ENCODE peak calls at places on chromosomes 12 and 14, in five cellular contexts. Y is GM12878, Q is A549, L is K562, C is HepG2. K is an unnamed sample.

GRCh38 chr14:100652739-100653138 is 65.5 kb upstream of the BEGAIN start:
- DNase-seq in Y (no peak), L (no peak), Q (no peak), C (no peak), K (no peak)

GRCh38 chr12:12505544-12506501 is 56.8 kb downstream of the DUSP16 start:
- DNase-seq in Q (no peak), C (peak; percentile 53), Y (peak; percentile 94), L (peak; percentile 35), K (no peak)

GRCh38 chr14:68627868-68628604 is 164.8 kb downstream of the ZFP36L1 start:
- DNase-seq in C (no peak), Q (no peak), Y (no peak), L (no peak), K (peak; percentile 87)

GRCh38 chr12:11707535-11707934 is 58.1 kb downstream of the ETV6 start:
- DNase-seq in Y (no peak), C (no peak), Q (no peak), L (no peak), K (no peak)

GRCh38 chr12:45235087-45236025 is 19.5 kb downstream of the ANO6 start:
- DNase-seq in Q (peak; percentile 45), C (peak; percentile 16), Y (no peak), L (no peak), K (peak; percentile 77)

GRCh38 chr14:30908826-30909225 is 34.5 kb downstream of the COCH start:
- DNase-seq in L (no peak), C (no peak), Y (no peak), Q (no peak), K (no peak)

GRCh38 chr12:54959291-54960018 is 25.1 kb downstream of the TESPA1 start:
- DNase-seq in Y (peak; percentile 46), C (no peak), L (no peak), Q (no peak), K (no peak)

GRCh38 chr12:64656429-64656828 is 46.1 kb downstream of the RASSF3 start:
- DNase-seq in Q (no peak), Y (no peak), C (peak; percentile 90), L (no peak), K (no peak)

GRCh38 chr14:55752580-55753365 is 172.8 kb downstream of the KTN1 start:
- DNase-seq in C (no peak), Y (no peak), L (no peak), Q (peak; percentile 19), K (peak; percentile 75)

GRCh38 chr12:115763982-115764621 is 513.4 kb downstream of the MED13L start:
- DNase-seq in C (peak; percentile 59), L (peak; percentile 17), Y (no peak), Q (no peak), K (no peak)

DNA sequence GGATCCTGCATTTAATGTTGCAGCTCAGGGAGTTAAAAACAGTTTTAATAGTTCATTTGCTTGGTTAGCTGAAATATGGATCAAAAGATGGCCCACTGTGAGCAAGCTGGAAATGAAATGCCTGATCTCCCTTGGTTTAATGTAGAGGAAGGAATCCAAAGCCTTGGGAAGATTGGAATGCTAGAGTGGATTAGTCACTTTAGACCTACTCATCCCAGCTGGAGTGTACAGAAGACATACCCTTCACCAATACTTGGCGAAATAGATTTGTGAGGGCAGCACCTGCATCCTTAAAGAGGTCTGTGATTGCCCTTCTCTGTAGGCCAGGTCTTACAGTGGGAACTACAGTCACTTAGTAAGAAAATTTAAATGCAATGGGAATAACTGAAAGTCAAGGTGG is 58.0 kb upstream of the KRAS start:
- DNase-seq in Y (no peak), Q (no peak), L (no peak), C (no peak), K (no peak)
- TF ChIP-seq JUNB in Y (no peak), Q (no peak), L (no peak), C (no peak), K (no peak)

GRCh38 chr14:59895721-59896120 is 24.2 kb upstream of the LRRC9 start:
- DNase-seq in C (no peak), Q (no peak), Y (no peak), L (no peak), K (no peak)
- H3K27ac ChIP-seq in C (no peak overlapping the region), Q (no peak overlapping the region), Y (no peak overlapping the region), L (no peak overlapping the region), K (no peak overlapping the region)

DNA sequence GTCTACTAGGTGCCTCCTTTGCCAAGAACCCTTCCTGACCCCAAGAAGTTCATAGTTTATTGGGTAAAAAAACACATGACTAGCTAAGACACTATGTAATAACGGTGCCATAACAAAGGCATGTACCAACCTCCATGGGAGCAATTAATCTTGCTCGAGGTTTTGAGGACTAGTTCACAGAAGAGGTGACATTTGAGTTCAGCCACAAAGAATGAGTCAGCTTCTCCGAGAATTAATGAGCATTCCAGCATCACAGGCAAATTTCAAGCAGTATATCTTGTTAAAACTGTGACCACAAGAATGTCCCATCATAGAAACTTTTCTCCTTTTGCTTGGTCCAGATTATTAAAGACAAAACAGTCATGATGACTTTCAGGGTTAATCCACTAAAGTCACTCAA is 113.0 kb upstream of the RAP1B start:
- DNase-seq in L (peak; percentile 33), Q (no peak), C (no peak), Y (peak; percentile 50), K (no peak)
- TF ChIP-seq JUNB in L (no peak), Q (no peak), C (no peak), Y (no peak), K (no peak)

GRCh38 chr12:123242083-123242904 is 9.1 kb downstream of the MTRFR start:
- DNase-seq in L (no peak), C (no peak), Q (no peak), Y (no peak), K (no peak)
- H3K27ac ChIP-seq in L (no peak overlapping the region), C (peak overlapping the region; percentile 3), Q (no peak overlapping the region), Y (peak overlapping the region; percentile 27), K (no peak overlapping the region)

DNA sequence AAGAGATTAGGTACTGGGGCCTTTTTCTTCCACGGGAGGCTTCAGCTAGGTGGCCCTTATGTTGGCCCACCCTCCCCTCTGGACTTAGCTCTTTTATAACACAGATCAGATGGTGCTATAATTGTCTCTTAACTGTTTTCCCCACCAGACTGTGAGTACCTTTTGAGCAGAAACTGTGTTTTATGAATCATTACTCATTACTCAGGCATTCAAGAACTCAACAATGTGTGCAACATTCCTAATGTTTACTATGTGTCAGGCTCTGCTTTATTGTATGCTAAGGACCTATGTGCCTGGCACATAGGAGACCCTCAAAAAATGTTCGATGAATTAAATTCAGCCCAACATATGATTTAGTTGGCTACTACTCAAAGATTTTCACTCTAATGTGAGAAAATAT is 113.2 kb downstream of the RMST start:
- DNase-seq in Y (no peak), Q (no peak), C (peak; percentile 43), L (no peak), K (no peak)
- TF ChIP-seq JUNB in Y (no peak), Q (no peak), C (no peak), L (no peak), K (no peak)

GRCh38 chr12:88923631-88924030 is 343.4 kb upstream of the KITLG start:
- DNase-seq in Y (no peak), C (no peak), Q (no peak), L (no peak), K (no peak)

GRCh38 chr12:88924162-88924561 is 343.9 kb upstream of the KITLG start:
- DNase-seq in Q (no peak), L (no peak), Y (no peak), C (no peak), K (no peak)

GRCh38 chr12:88922816-88923215 is 342.5 kb upstream of the KITLG start:
- DNase-seq in Q (no peak), C (no peak), Y (no peak), L (no peak), K (no peak)

GRCh38 chr12:88921890-88922532 is 341.7 kb upstream of the KITLG start:
- DNase-seq in L (no peak), Q (no peak), C (no peak), Y (no peak), K (no peak)

DNA sequence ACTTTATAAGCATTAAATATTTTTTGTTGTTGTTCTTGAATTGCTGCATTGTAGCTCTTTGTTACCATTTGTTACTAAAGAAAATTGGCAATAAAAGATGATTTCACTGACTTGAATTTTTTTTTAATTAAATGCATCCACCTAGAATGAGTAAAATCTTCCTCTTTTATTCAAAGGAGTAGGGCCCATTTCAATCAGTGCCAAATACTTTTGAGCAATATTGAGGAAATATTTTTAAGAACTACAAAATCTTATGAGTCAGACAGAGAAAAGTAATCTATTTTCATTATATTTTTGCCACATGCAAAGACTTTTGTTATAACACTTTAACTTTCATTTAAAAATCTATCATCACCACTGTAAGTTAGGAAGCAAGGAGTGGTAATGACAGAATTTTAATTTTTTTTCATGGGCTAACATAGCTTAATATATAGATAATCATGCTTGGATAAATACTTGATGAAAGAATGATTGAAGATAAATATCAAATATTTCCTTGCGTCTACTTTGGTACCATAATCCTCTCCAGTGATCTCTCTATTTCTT is 345.2 kb upstream of the KITLG start:
- DNase-seq in L (no peak), C (no peak), Y (no peak), Q (no peak), K (no peak)
- H3K27ac ChIP-seq in L (no peak overlapping the region), C (no peak overlapping the region), Y (no peak overlapping the region), Q (peak overlapping the region; percentile 71), K (no peak overlapping the region)

DNA sequence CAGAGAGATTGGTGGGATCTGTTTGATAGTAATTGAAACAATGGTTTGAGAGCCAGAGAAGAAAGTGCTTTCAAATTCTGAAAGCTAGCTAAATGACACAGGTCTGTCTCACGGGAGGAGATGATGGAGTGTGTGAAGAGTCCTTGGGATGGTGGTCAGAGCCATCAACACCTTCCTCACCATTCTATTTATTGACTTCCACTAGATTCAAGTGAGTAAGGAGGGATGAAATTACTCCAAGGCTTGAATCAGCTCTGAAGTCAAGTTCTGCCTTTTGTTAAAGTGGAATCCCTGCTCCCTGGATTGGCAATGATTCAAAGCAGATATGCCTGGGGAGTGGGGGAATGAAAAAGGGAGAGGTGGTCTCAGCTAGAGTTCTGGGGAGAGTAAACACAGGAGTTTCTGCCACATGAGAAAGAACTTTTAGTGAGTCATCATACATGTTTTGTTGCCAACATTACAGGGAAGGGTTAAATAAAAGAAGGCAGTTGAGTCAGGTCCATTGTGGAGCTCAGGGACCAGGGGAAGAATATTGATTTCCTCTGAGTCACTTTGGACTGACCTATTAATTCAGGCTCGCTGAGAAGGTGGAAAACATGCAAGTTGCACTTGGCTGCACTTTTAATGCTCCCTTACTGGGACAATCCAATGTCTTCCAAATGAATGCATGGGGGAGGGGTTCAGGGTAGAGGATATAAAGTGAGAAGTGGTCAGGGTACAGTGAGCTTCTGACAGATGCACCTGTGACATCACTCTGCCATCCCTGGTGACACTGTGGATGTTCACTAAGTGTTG is 142.7 kb downstream of the TBX5 start:
- DNase-seq in Y (no peak), L (no peak), Q (no peak), C (no peak), K (no peak)
- TF ChIP-seq JUNB in Y (no peak), L (no peak), Q (no peak), C (no peak), K (no peak)

DNA sequence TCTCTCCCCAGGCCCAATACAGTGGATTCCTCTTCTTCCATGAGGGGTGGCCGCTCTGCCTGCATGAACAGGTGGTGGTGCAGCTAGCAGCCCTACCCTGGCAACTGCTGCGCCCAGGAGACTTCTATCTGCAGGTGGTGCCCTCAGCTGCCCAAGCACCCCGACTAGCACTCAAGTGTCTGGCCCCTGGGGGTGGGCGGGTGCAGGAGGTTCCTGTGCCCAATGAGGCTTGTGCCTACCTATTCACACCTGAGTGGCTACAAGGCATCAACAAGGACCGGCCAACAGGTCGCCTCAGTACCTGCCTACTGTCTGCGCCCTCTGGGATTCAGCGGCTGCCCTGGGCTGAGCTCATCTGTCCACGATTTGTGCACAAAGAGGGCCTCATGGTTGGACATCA is 3.8 kb downstream of the ARHGEF40 start:
- DNase-seq in L (no peak), Q (no peak), Y (no peak), C (no peak), K (no peak)
- H3K27ac ChIP-seq in L (no peak overlapping the region), Q (no peak overlapping the region), Y (no peak overlapping the region), C (no peak overlapping the region), K (no peak overlapping the region)

GRCh38 chr12:7042847-7043246 is 17.7 kb upstream of the C1S start:
- DNase-seq in C (peak; percentile 34), Y (no peak), L (peak; percentile 53), Q (peak; percentile 52), K (peak; percentile 70)
- TF ChIP-seq JUNB in C (no peak), Y (no peak), L (no peak), Q (no peak), K (no peak)